ENCODE peak calls at places on chromosomes 13 and 19, in nine cellular contexts. S, J, E, X, F, A, B, U and W are unnamed samples.

GRCh38 chr13:31697290-31697689 is 42.0 kb upstream of the RXFP2 start:
- DNase-seq in J (no peak), E (no peak), B (peak), X (no peak), S (no peak), A (peak), U (no peak), F (no peak), W (no peak)

GRCh38 chr19:13985771-13986347 is 20.3 kb downstream of the RFX1 start:
- DNase-seq in U (no peak), F (no peak), A (no peak), B (no peak), X (no peak), J (no peak), S (no peak), E (no peak), W (no peak)

GRCh38 chr19:40962460-40962961 is 28.6 kb upstream of the CYP2B6 start:
- DNase-seq in X (no peak), E (no peak), B (no peak), U (no peak), A (no peak), J (no peak), F (no peak), S (no peak), W (no peak)

GRCh38 chr19:19504754-19505668 is 10.3 kb downstream of the TSSK6 start:
- DNase-seq in B (no peak), U (no peak), E (no peak), J (no peak), X (no peak), A (no peak), F (no peak), S (no peak), W (no peak)

GRCh38 chr13:29589234-29589633 is 6.3 kb downstream of the SLC7A1 start:
- DNase-seq in A (peak), B (no peak), S (no peak), J (no peak), U (no peak), E (no peak), X (no peak), F (no peak), W (no peak)

GRCh38 chr19:7980168-7980567 is 25.3 kb downstream of the ELAVL1 start:
- DNase-seq in J (no peak), F (no peak), A (no peak), B (no peak), E (no peak), S (no peak), U (no peak), X (no peak), W (no peak)

GRCh38 chr13:35711909-35712308 is 235.4 kb upstream of the MAB21L1 start:
- DNase-seq in J (no peak), X (no peak), U (no peak), S (no peak), F (no peak), B (no peak), E (peak), A (no peak), W (no peak)

GRCh38 chr13:37747071-37747612 is 122.4 kb downstream of the TRPC4 start:
- DNase-seq in X (no peak), A (peak), F (no peak), U (no peak), B (peak), E (no peak), J (no peak), S (no peak), W (no peak)

GRCh38 chr19:21610787-21611186 is 105.4 kb downstream of the ZNF429 start:
- DNase-seq in A (no peak), U (no peak), F (no peak), S (no peak), X (no peak), E (no peak), B (no peak), J (no peak), W (no peak)

GRCh38 chr19:17615889-17616685 is 60.6 kb downstream of the COLGALT1 start:
- DNase-seq in E (no peak), F (no peak), S (no peak), U (no peak), J (no peak), X (no peak), B (no peak), A (no peak), W (no peak)

GRCh38 chr13:44106231-44107152 is 226.8 kb downstream of the LACC1 start:
- DNase-seq in U (no peak), E (no peak), F (no peak), B (no peak), J (peak), S (no peak), X (no peak), A (no peak), W (no peak)

GRCh38 chr19:46036745-46037126 is 4.1 kb downstream of the IGFL4 start:
- DNase-seq in U (no peak), B (no peak), J (no peak), X (no peak), A (peak), S (no peak), E (no peak), F (no peak), W (no peak)

GRCh38 chr13:106753241-106753640 is 185.3 kb upstream of the ARGLU1 start:
- DNase-seq in B (no peak), E (no peak), A (no peak), F (no peak), X (peak), U (no peak), J (no peak), S (no peak), W (no peak)

GRCh38 chr13:113863511-113864302 is at the start of gene GAS6:
- DNase-seq in S (peak), B (peak), U (peak), A (peak), J (peak), X (peak), E (no peak), F (no peak), W (no peak)

GRCh38 chr13:99961634-99962033 is 9.9 kb downstream of the ZIC5 start:
- DNase-seq in A (no peak), U (no peak), F (no peak), B (no peak), E (no peak), J (no peak), S (no peak), X (no peak), W (no peak)

GRCh38 chr13:79231887-79232286 is 174.2 kb downstream of the RBM26 start:
- DNase-seq in U (no peak), S (no peak), F (no peak), E (no peak), A (no peak), J (no peak), B (no peak), X (no peak), W (no peak)

GRCh38 chr19:41771410-41771809 is 16.1 kb downstream of the CEACAM6 start:
- DNase-seq in B (no peak), S (no peak), X (no peak), J (no peak), E (no peak), F (no peak), A (no peak), U (no peak), W (no peak)